ENCODE peak calls at places on chromosomes 11 and 22, in six cellular contexts. F, T, P, V, S and A are unnamed samples.

GRCh38 chr11:31779268-31779879 is 31.7 kb downstream of the PAX6 start:
- DNase-seq in F (peak), T (no peak), P (no peak), V (no peak), S (no peak), A (no peak)

GRCh38 chr11:35615911-35616900 is 2.1 kb upstream of the FJX1 start:
- DNase-seq in F (peak), T (no peak), P (no peak), V (no peak), S (no peak), A (no peak)

GRCh38 chr22:43796567-43796966 is 15.5 kb downstream of the EFCAB6 start:
- DNase-seq in F (no peak), T (peak), P (no peak), V (no peak), S (no peak), A (no peak)

GRCh38 chr22:44601725-44602124 is 100.3 kb upstream of the PRR5 start:
- DNase-seq in F (no peak), T (no peak), P (no peak), V (no peak), S (no peak), A (no peak)

GRCh38 chr11:123425367-123425766 is 4.7 kb upstream of the GRAMD1B start:
- DNase-seq in F (no peak), T (no peak), P (no peak), V (no peak), S (no peak), A (no peak)

GRCh38 chr11:87477321-87477720 is 439.6 kb downstream of the TMEM135 start:
- DNase-seq in F (no peak), T (no peak), P (no peak), V (no peak), S (no peak), A (no peak)

GRCh38 chr22:49076300-49077035 is 751.2 kb downstream of the BRD1 start:
- DNase-seq in F (no peak), T (no peak), P (no peak), V (no peak), S (no peak), A (no peak)

GRCh38 chr11:101860694-101861371 is 54.0 kb upstream of the CEP126 start:
- DNase-seq in F (peak), T (peak), P (no peak), V (no peak), S (peak), A (peak)

GRCh38 chr22:45446216-45446615 is 32.7 kb downstream of the RIBC2 start:
- DNase-seq in F (no peak), T (no peak), P (no peak), V (no peak), S (no peak), A (no peak)

GRCh38 chr22:49352361-49353169 is 475.1 kb downstream of the BRD1 start:
- DNase-seq in F (no peak), T (no peak), P (no peak), V (no peak), S (no peak), A (peak)

GRCh38 chr11:43458486-43458885 is 99.8 kb downstream of the TTC17 start:
- DNase-seq in F (no peak), T (no peak), P (no peak), V (no peak), S (no peak), A (no peak)

GRCh38 chr22:42623301-42623751 is 8.6 kb upstream of the POLDIP3 start:
- DNase-seq in F (no peak), T (no peak), P (no peak), V (no peak), S (no peak), A (no peak)

GRCh38 chr11:62553839-62554361 is 7.3 kb upstream of the AHNAK start:
- DNase-seq in F (peak), T (no peak), P (no peak), V (no peak), S (no peak), A (no peak)

GRCh38 chr22:50606126-50606525 is 5.5 kb downstream of the MAPK8IP2 start:
- DNase-seq in F (no peak), T (no peak), P (no peak), V (no peak), S (no peak), A (no peak)

GRCh38 chr11:70783356-70783755 is 385.0 kb downstream of the CTTN start:
- DNase-seq in F (no peak), T (no peak), P (no peak), V (no peak), S (no peak), A (no peak)

GRCh38 chr11:7079545-7080135 is 9.2 kb upstream of the RBMXL2 start:
- DNase-seq in F (no peak), T (no peak), P (no peak), V (no peak), S (no peak), A (peak)

GRCh38 chr11:10898003-10898762 is 40.3 kb upstream of the ZBED5 start:
- DNase-seq in F (no peak), T (no peak), P (no peak), V (no peak), S (no peak), A (no peak)

GRCh38 chr11:128299132-128299726 is 288.1 kb downstream of the ETS1 start:
- DNase-seq in F (no peak), T (no peak), P (no peak), V (no peak), S (peak), A (no peak)

GRCh38 chr11:19673924-19674390 is 38.7 kb upstream of the NAV2 start:
- DNase-seq in F (no peak), T (no peak), P (no peak), V (no peak), S (no peak), A (peak)

GRCh38 chr11:13238879-13239514 is 38.6 kb upstream of the BMAL1 start:
- DNase-seq in F (no peak), T (peak), P (peak), V (no peak), S (peak), A (peak)

GRCh38 chr11:75261902-75262361 is 21.4 kb downstream of the TPBGL start:
- DNase-seq in F (no peak), T (no peak), P (no peak), V (no peak), S (no peak), A (no peak)

GRCh38 chr11:104570088-104570701 is 328.1 kb downstream of the CASP12 start:
- DNase-seq in F (no peak), T (no peak), P (no peak), V (no peak), S (no peak), A (no peak)

GRCh38 chr11:8360086-8360828 is 96.6 kb upstream of the LMO1 start:
- DNase-seq in F (no peak), T (no peak), P (no peak), V (no peak), S (peak), A (no peak)

GRCh38 chr11:115544422-115544821 is 40.2 kb upstream of the CADM1 start:
- DNase-seq in F (no peak), T (no peak), P (no peak), V (no peak), S (no peak), A (no peak)

GRCh38 chr11:77252555-77253270 is 48.8 kb downstream of the GDPD4 start:
- DNase-seq in F (no peak), T (no peak), P (no peak), V (no peak), S (no peak), A (no peak)

GRCh38 chr22:48396091-48396784 is 1431.4 kb downstream of the BRD1 start:
- DNase-seq in F (no peak), T (no peak), P (no peak), V (no peak), S (no peak), A (no peak)

GRCh38 chr11:128585498-128586238 is 1.7 kb downstream of the ETS1 start:
- DNase-seq in F (no peak), T (peak), P (no peak), V (no peak), S (no peak), A (peak)

GRCh38 chr22:21762712-21763581 is 27.4 kb upstream of the YPEL1 start:
- DNase-seq in F (no peak), T (no peak), P (no peak), V (no peak), S (no peak), A (no peak)

GRCh38 chr22:41949297-41949965 is 2.5 kb upstream of the CENPM start:
- DNase-seq in F (no peak), T (no peak), P (no peak), V (no peak), S (no peak), A (no peak)

GRCh38 chr22:48137640-48138039 is 1375.2 kb downstream of the TBC1D22A start:
- DNase-seq in F (no peak), T (no peak), P (no peak), V (no peak), S (no peak), A (no peak)

GRCh38 chr11:113384551-113384950 is 3.0 kb upstream of the ANKK1 start:
- DNase-seq in F (peak), T (peak), P (no peak), V (no peak), S (peak), A (peak)

GRCh38 chr11:69700278-69701140 is 3.3 kb downstream of the FGF19 start:
- DNase-seq in F (peak), T (peak), P (no peak), V (no peak), S (peak), A (peak)

GRCh38 chr11:93852242-93852641 is 1.8 kb upstream of the VSTM5 start:
- DNase-seq in F (no peak), T (no peak), P (no peak), V (no peak), S (no peak), A (no peak)

GRCh38 chr11:57475191-57475590 is 14.9 kb downstream of the RTN4RL2 start:
- DNase-seq in F (no peak), T (no peak), P (no peak), V (no peak), S (no peak), A (no peak)

GRCh38 chr22:45460288-45461109 is 42.2 kb upstream of the FBLN1 start:
- DNase-seq in F (no peak), T (no peak), P (no peak), V (no peak), S (no peak), A (no peak)

GRCh38 chr11:39810358-39810757 is 1649.1 kb downstream of the LRRC4C start:
- DNase-seq in F (no peak), T (no peak), P (no peak), V (no peak), S (no peak), A (peak)

GRCh38 chr11:105911454-105911853 is 110.6 kb downstream of the MSANTD4 start:
- DNase-seq in F (no peak), T (no peak), P (no peak), V (no peak), S (no peak), A (no peak)

GRCh38 chr11:2287102-2287501 is 14.6 kb downstream of the C11orf21 start:
- DNase-seq in F (no peak), T (peak), P (no peak), V (no peak), S (no peak), A (peak)